ENCODE peak calls at places on chromosomes 4 and X, in eight cellular contexts. U is tibial nerve, V is suprapubic skin, C is transverse colon, O is ovary, Z is A549, I is body of pancreas, P is IMR-90. W is an unnamed sample.

GRCh38 chr4:98938386-98938785 is 9.5 kb upstream of the EIF4E start:
- DNase-seq in C (no peak), V (no peak), O (no peak), P (peak), U (no peak), Z (no peak), I (no peak), W (no peak)

GRCh38 chrX:39802354-39802753 is 295.4 kb downstream of the BCOR start:
- DNase-seq in I (no peak), U (no peak), O (no peak), C (no peak), P (no peak), Z (no peak), V (no peak), W (no peak)

GRCh38 chrX:13752646-13753045 is 18.1 kb downstream of the OFD1 start:
- DNase-seq in V (no peak), Z (no peak), I (no peak), O (no peak), U (no peak), C (no peak), P (no peak), W (no peak)

GRCh38 chr4:151934766-151935165 is 174.0 kb upstream of the GATB start:
- DNase-seq in Z (no peak), U (no peak), V (no peak), P (no peak), O (no peak), I (no peak), C (no peak), W (no peak)

GRCh38 chr4:168569066-168569908 is 72.4 kb downstream of the PALLD start:
- DNase-seq in C (peak), P (no peak), U (no peak), V (no peak), O (no peak), I (peak), Z (peak), W (no peak)

GRCh38 chrX:37370499-37371141 is 21.5 kb downstream of the PRRG1 start:
- DNase-seq in Z (no peak), P (no peak), O (no peak), U (no peak), C (no peak), I (no peak), V (no peak), W (no peak)

GRCh38 chr4:77505275-77505957 is 100.2 kb upstream of the CXCL13 start:
- DNase-seq in V (no peak), P (no peak), I (no peak), U (no peak), O (no peak), C (no peak), Z (no peak), W (no peak)

GRCh38 chr4:77817304-77818076 is 1.7 kb downstream of the CNOT6L start:
- DNase-seq in I (peak), U (no peak), V (no peak), C (peak), O (no peak), Z (no peak), P (no peak), W (no peak)

GRCh38 chr4:101475246-101475645 is 127.9 kb upstream of the PPP3CA start:
- DNase-seq in V (no peak), I (no peak), P (no peak), U (no peak), O (no peak), C (no peak), Z (no peak), W (no peak)

GRCh38 chr4:61521451-61521850 is 321.3 kb downstream of the ADGRL3 start:
- DNase-seq in O (no peak), Z (no peak), P (no peak), I (no peak), V (no peak), U (no peak), C (no peak), W (no peak)

GRCh38 chr4:25108556-25108955 is 51.7 kb downstream of the SEPSECS start:
- DNase-seq in P (no peak), C (no peak), V (no peak), O (no peak), Z (no peak), U (no peak), I (no peak), W (no peak)

GRCh38 chr4:138627096-138627495 is 384.9 kb upstream of the SLC7A11 start:
- DNase-seq in P (peak), C (no peak), U (no peak), O (no peak), V (no peak), I (no peak), Z (no peak), W (no peak)

GRCh38 chrX:1468250-1468772 is 15.6 kb upstream of the ASMTL start:
- DNase-seq in Z (peak), I (no peak), O (no peak), C (peak), P (no peak), V (no peak), U (no peak), W (peak)

GRCh38 chr4:6182390-6183280 is 17.7 kb downstream of the JAKMIP1 start:
- DNase-seq in O (no peak), Z (no peak), C (no peak), I (no peak), P (no peak), U (no peak), V (no peak), W (no peak)

GRCh38 chrX:44343412-44343942 is at the start of gene EFHC2:
- DNase-seq in U (peak), P (no peak), I (peak), C (peak), V (no peak), O (peak), Z (peak), W (no peak)

GRCh38 chrX:68938244-68939004 is 109.6 kb downstream of the EFNB1 start:
- DNase-seq in U (no peak), Z (no peak), C (peak), I (no peak), V (peak), P (peak), O (peak), W (peak)

GRCh38 chr4:42643685-42644084 is 13.2 kb downstream of the ATP8A1 start:
- DNase-seq in V (no peak), C (no peak), I (no peak), O (no peak), U (no peak), Z (no peak), P (no peak), W (no peak)

GRCh38 chr4:115201042-115201330 is 87.6 kb upstream of the NDST4 start:
- DNase-seq in P (no peak), U (no peak), O (no peak), I (no peak), C (no peak), Z (no peak), V (no peak), W (no peak)

GRCh38 chr4:145735330-145735638 is 55.3 kb downstream of the C4orf51 start:
- DNase-seq in Z (peak), C (no peak), U (no peak), P (peak), V (no peak), O (no peak), I (no peak), W (no peak)

GRCh38 chr4:74228691-74229640 is 71.0 kb downstream of the MTHFD2L start:
- DNase-seq in V (no peak), Z (peak), P (peak), C (peak), O (peak), U (peak), I (peak), W (peak)

GRCh38 chr4:23614284-23614892 is 275.5 kb downstream of the PPARGC1A start:
- DNase-seq in O (no peak), Z (peak), I (no peak), U (no peak), P (peak), C (no peak), V (no peak), W (no peak)

GRCh38 chrX:21926527-21927278 is 13.8 kb upstream of the SMS start:
- DNase-seq in Z (peak), U (no peak), V (no peak), P (peak), C (no peak), O (no peak), I (no peak), W (no peak)

GRCh38 chrX:39559229-39559628 is 538.5 kb downstream of the BCOR start:
- DNase-seq in P (peak), Z (no peak), V (no peak), U (no peak), C (no peak), O (no peak), I (no peak), W (no peak)

GRCh38 chr4:156956359-156956758 is 15.2 kb downstream of the PDGFC start:
- DNase-seq in I (no peak), V (no peak), C (no peak), U (no peak), P (no peak), Z (no peak), O (no peak), W (no peak)

GRCh38 chrX:22742174-22742573 is 257.6 kb upstream of the DDX53 start:
- DNase-seq in V (no peak), I (no peak), U (no peak), Z (no peak), C (no peak), P (peak), O (no peak), W (no peak)

GRCh38 chr4:169121920-169122319 is 111.9 kb upstream of the CBR4 start:
- DNase-seq in C (no peak), U (no peak), O (no peak), P (no peak), I (no peak), Z (no peak), V (no peak), W (no peak)

GRCh38 chr4:105709081-105709450 is 482 bp downstream of the GSTCD start:
- DNase-seq in U (no peak), Z (no peak), C (no peak), I (peak), O (no peak), P (no peak), V (peak), W (no peak)

GRCh38 chr4:148787831-148788477 is 345.7 kb upstream of the NR3C2 start:
- DNase-seq in I (no peak), Z (no peak), C (no peak), U (no peak), V (no peak), P (peak), O (no peak), W (no peak)

GRCh38 chr4:151541438-151542071 is 132.6 kb downstream of the FHIP1A start:
- DNase-seq in Z (peak), I (no peak), O (no peak), U (no peak), C (no peak), V (no peak), P (peak), W (no peak)

GRCh38 chr4:83582289-83582756 is 46.4 kb downstream of the GPAT3 start:
- DNase-seq in U (no peak), P (no peak), I (peak), V (no peak), Z (peak), C (peak), O (peak), W (no peak)

GRCh38 chr4:122329876-122330595 is 48.8 kb upstream of the ADAD1 start:
- DNase-seq in U (no peak), C (no peak), P (peak), I (no peak), Z (no peak), V (no peak), O (no peak), W (no peak)

GRCh38 chrX:130552444-130553073 is 150.8 kb downstream of the RBMX2 start:
- DNase-seq in O (no peak), P (no peak), I (no peak), U (no peak), C (no peak), Z (no peak), V (no peak), W (no peak)

GRCh38 chr4:112910109-112910736 is 139.2 kb upstream of the ANK2 start:
- DNase-seq in U (no peak), V (no peak), I (no peak), P (peak), Z (no peak), O (peak), C (no peak), W (no peak)

GRCh38 chr4:184553891-184554290 is 79.5 kb upstream of the IRF2 start:
- DNase-seq in I (no peak), O (no peak), P (no peak), Z (no peak), V (no peak), C (no peak), U (no peak), W (no peak)

GRCh38 chrX:47283015-47283771 is 50.4 kb downstream of the USP11 start:
- DNase-seq in V (no peak), P (peak), Z (no peak), I (peak), C (no peak), O (peak), U (no peak), W (no peak)

DNA sequence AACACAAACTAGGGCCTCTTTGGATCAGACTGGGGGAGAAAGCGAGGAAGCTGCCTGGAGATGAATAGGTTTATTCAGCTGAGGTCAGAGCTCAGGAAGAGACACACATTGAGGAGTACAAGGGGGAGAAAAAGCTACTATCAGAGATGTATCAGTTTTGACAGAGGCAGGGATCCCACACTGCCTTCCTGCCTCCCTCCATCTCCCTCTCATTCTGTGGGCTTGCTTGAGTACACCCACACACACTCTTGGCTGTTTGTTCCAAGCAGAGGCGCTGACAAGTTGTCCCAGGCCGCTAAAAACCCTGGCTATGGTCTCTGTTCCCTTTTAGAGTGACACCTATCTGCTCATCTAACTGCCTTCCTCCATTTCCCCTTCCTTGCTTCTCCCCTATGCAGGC is 5.2 kb downstream of the TSPYL2 start:
- DNase-seq in V (no peak), P (no peak), Z (no peak), O (no peak), U (no peak), C (no peak), I (no peak), W (no peak)
- TF ChIP-seq POLR2A in V (no peak), P (no peak), Z (no peak), O (no peak), U (no peak), C (no peak), I (no peak), W (no peak)

GRCh38 chrX:56943264-56943663 is 52.1 kb downstream of the SPIN3 start:
- DNase-seq in P (no peak), V (no peak), Z (no peak), C (no peak), U (no peak), O (no peak), I (no peak), W (no peak)
- TF ChIP-seq CTCF in P (no peak), V (no peak), Z (no peak), C (no peak), U (no peak), O (no peak), I (no peak), W (no peak)

GRCh38 chrX:73562986-73563739 is at the start of gene CHIC1:
- DNase-seq in P (peak), Z (peak), I (peak), U (peak), O (peak), V (peak), C (peak), W (peak)
- TF ChIP-seq POLR2A in P (peak), Z (peak), I (peak), U (no peak), O (no peak), V (no peak), C (no peak), W (no peak)

DNA sequence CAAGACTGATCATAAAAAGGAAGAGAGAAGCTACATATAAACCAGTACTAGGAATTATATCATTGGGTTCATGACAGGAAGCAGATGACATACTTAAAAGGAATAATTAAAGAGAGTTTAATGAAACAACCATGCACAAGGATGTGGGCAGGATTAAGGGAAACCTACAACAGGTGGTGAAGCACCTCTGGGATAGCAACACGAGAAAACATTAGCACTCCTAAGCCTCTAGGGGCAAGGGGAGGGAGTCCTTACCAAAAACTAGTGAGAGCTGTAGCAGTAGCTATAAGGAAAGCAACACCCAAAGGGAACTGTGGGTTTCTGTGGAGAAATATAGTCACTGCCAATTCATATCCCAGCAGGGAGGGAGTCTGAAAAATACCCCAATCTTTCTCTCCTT is 7.2 kb upstream of the THOC2 start:
- DNase-seq in O (no peak), P (no peak), C (no peak), Z (no peak), U (no peak), I (no peak), V (no peak), W (no peak)
- TF ChIP-seq CTCF in O (no peak), P (no peak), C (no peak), Z (no peak), U (no peak), I (no peak), V (no peak), W (no peak)

W was measured in lower leg skin.